ENCODE peak calls at places on chromosome 3, in nine cellular contexts. K is A549; G is H9; E is endodermal cell; L is sigmoid colon; I is astrocyte; Y is CD8-positive, alpha-beta T cell; J is caudate nucleus; S is naive thymus-derived CD4-positive, alpha-beta T cell. A is an unnamed sample.
A peak's percentile ranks its signal among the peaks of the same experiment; 100 is the strongest.

GRCh38 chr3:173583496-173583895 is 186.0 kb downstream of the NLGN1 start:
- DNase-seq in S (no peak), L (no peak), J (no peak), E (peak; percentile 51), K (no peak), I (no peak), Y (no peak), G (no peak), A (no peak)

GRCh38 chr3:14503033-14503705 is 37.0 kb downstream of the GRIP2 start:
- DNase-seq in I (no peak), L (no peak), E (no peak), K (no peak), S (no peak), J (no peak), G (no peak), Y (no peak), A (no peak)

GRCh38 chr3:66858656-66859381 is 139.3 kb upstream of the KBTBD8 start:
- DNase-seq in I (no peak), E (peak; percentile 91), G (peak; percentile 86), Y (no peak), J (no peak), S (no peak), L (no peak), K (no peak), A (no peak)

GRCh38 chr3:112446343-112446742 is 52.9 kb downstream of the BTLA start:
- DNase-seq in G (no peak), Y (no peak), L (no peak), I (peak; percentile 87), S (no peak), J (no peak), K (no peak), E (no peak), A (no peak)

GRCh38 chr3:3825025-3825424 is 25.8 kb downstream of the LRRN1 start:
- DNase-seq in I (no peak), E (no peak), Y (no peak), J (no peak), L (no peak), G (no peak), K (no peak), S (no peak), A (no peak)

GRCh38 chr3:31165399-31165860 is 271.0 kb upstream of the GADL1 start:
- DNase-seq in L (no peak), E (no peak), I (peak; percentile 78), K (no peak), G (no peak), Y (no peak), S (no peak), J (no peak), A (no peak)

GRCh38 chr3:195142519-195142918 is 128.4 kb downstream of the XXYLT1 start:
- DNase-seq in K (no peak), Y (no peak), J (no peak), I (no peak), G (no peak), E (no peak), S (no peak), L (no peak), A (no peak)

GRCh38 chr3:38645076-38645475 is 4.4 kb downstream of the SCN5A start:
- DNase-seq in G (no peak), J (no peak), E (peak; percentile 37), L (peak; percentile 24), S (no peak), Y (no peak), K (no peak), I (no peak), A (no peak)

GRCh38 chr3:53286727-53287412 is 31.0 kb upstream of the TKT start:
- DNase-seq in Y (no peak), S (no peak), K (no peak), G (peak; percentile 73), J (peak; percentile 12), E (peak; percentile 87), L (no peak), I (peak; percentile 62), A (no peak)

GRCh38 chr3:16200411-16200810 is 25.9 kb downstream of the GALNT15 start:
- DNase-seq in S (no peak), L (no peak), G (no peak), K (no peak), I (peak; percentile 73), E (no peak), J (no peak), Y (no peak), A (no peak)

GRCh38 chr3:172326993-172327392 is 121.3 kb downstream of the GHSR start:
- DNase-seq in J (no peak), K (no peak), S (no peak), E (no peak), I (no peak), L (no peak), Y (no peak), G (no peak), A (no peak)

GRCh38 chr3:172328282-172328681 is 120.0 kb downstream of the GHSR start:
- DNase-seq in L (no peak), Y (no peak), I (no peak), G (no peak), K (no peak), J (no peak), E (no peak), S (no peak), A (no peak)

GRCh38 chr3:172330413-172330812 is 117.8 kb downstream of the GHSR start:
- DNase-seq in K (no peak), I (no peak), Y (no peak), G (no peak), E (no peak), J (no peak), L (no peak), S (no peak), A (no peak)

GRCh38 chr3:172332256-172333041 is 115.8 kb downstream of the GHSR start:
- DNase-seq in I (peak; percentile 31), E (peak; percentile 87), L (peak; percentile 80), S (peak; percentile 34), K (peak; percentile 41), J (no peak), G (peak; percentile 67), Y (peak; percentile 43), A (peak; percentile 15)

DNA sequence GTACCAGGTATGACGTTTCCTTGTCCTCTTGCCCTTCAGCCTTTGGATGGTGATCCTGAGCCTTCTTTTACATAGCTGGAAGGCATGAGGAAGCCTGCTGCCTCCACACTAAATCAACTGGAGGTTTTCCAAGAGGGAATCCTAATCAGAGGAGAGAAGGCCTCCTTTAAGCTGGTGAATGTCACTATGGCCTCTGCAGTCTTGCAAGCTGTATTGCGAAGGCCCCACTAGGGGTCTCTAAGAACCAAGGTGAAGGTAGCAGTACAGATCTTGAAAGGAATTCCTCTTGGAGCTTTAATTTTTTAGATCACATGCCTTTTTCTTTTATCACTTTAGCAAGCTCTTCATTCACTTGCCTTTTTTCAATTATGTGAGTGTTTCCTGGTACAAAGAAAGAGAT is 119.2 kb downstream of the GHSR start:
- DNase-seq in E (peak; percentile 69), I (no peak), S (no peak), J (no peak), K (no peak), G (peak; percentile 45), L (no peak), Y (no peak), A (no peak)
- H3K27ac ChIP-seq in E (no peak overlapping the region), I (no peak overlapping the region), S (no peak overlapping the region), J (no peak overlapping the region), K (no peak overlapping the region), G (no peak overlapping the region), L (no peak overlapping the region), Y (no peak overlapping the region), A (no peak overlapping the region)

GRCh38 chr3:134004841-134005240 is 24.9 kb downstream of the SLCO2A1 start:
- DNase-seq in L (no peak), I (peak; percentile 15), J (no peak), Y (no peak), S (no peak), E (no peak), K (no peak), G (no peak), A (no peak)

GRCh38 chr3:133999891-134000685 is 29.6 kb downstream of the SLCO2A1 start:
- DNase-seq in E (peak; percentile 32), Y (no peak), I (no peak), J (no peak), K (no peak), G (no peak), S (no peak), L (peak; percentile 56), A (no peak)

GRCh38 chr3:134001251-134001650 is 28.5 kb downstream of the SLCO2A1 start:
- DNase-seq in I (no peak), S (no peak), Y (no peak), E (peak; percentile 11), J (no peak), G (no peak), L (peak; percentile 41), K (no peak), A (no peak)

GRCh38 chr3:134003066-134003465 is 26.7 kb downstream of the SLCO2A1 start:
- DNase-seq in I (no peak), G (no peak), K (no peak), Y (no peak), E (no peak), J (no peak), S (no peak), L (peak; percentile 13), A (no peak)

GRCh38 chr3:134002326-134002725 is 27.4 kb downstream of the SLCO2A1 start:
- DNase-seq in E (no peak), G (no peak), S (no peak), L (no peak), J (no peak), K (peak; percentile 8), Y (no peak), I (peak; percentile 84), A (no peak)
- H3K27ac ChIP-seq in E (no peak overlapping the region), G (no peak overlapping the region), S (no peak overlapping the region), L (no peak overlapping the region), J (no peak overlapping the region), K (no peak overlapping the region), Y (no peak overlapping the region), I (no peak overlapping the region), A (no peak overlapping the region)

GRCh38 chr3:134476977-134477376 is 8.8 kb downstream of the ANAPC13 start:
- DNase-seq in S (no peak), L (no peak), G (no peak), J (no peak), E (no peak), Y (no peak), K (no peak), I (peak; percentile 52), A (no peak)

GRCh38 chr3:134476306-134476705 is 9.5 kb downstream of the ANAPC13 start:
- DNase-seq in L (no peak), I (peak; percentile 79), E (no peak), Y (no peak), K (no peak), S (no peak), G (no peak), J (no peak), A (no peak)

GRCh38 chr3:134477938-134478337 is 7.8 kb downstream of the ANAPC13 start:
- DNase-seq in K (peak; percentile 10), J (no peak), S (no peak), G (no peak), E (no peak), L (no peak), Y (no peak), I (peak; percentile 65), A (no peak)

GRCh38 chr3:134473868-134474546 is 11.8 kb downstream of the ANAPC13 start:
- DNase-seq in L (peak; percentile 86), E (peak; percentile 92), K (peak; percentile 71), J (peak; percentile 27), S (peak; percentile 75), Y (peak; percentile 70), G (peak; percentile 64), I (peak; percentile 71), A (no peak)

GRCh38 chr3:134474956-134475355 is 10.8 kb downstream of the ANAPC13 start:
- DNase-seq in L (no peak), J (no peak), Y (no peak), E (no peak), I (no peak), S (no peak), K (no peak), G (no peak), A (no peak)
- H3K27ac ChIP-seq in L (no peak overlapping the region), J (no peak overlapping the region), Y (no peak overlapping the region), E (no peak overlapping the region), I (no peak overlapping the region), S (no peak overlapping the region), K (no peak overlapping the region), G (no peak overlapping the region), A (no peak overlapping the region)

GRCh38 chr3:167864559-167864887 is 129.0 kb downstream of the SERPINI1 start:
- DNase-seq in I (no peak), E (no peak), K (no peak), S (no peak), J (no peak), Y (no peak), G (no peak), L (no peak), A (no peak)
- H3K27ac ChIP-seq in I (no peak overlapping the region), E (no peak overlapping the region), K (no peak overlapping the region), S (no peak overlapping the region), J (no peak overlapping the region), Y (no peak overlapping the region), G (no peak overlapping the region), L (no peak overlapping the region), A (no peak overlapping the region)